ENCODE peak calls at places on chromosomes 11 and 22, in seven cellular contexts. W is DND-41, T is sigmoid colon, N is neural crest cell, C is lower leg skin, L is progenitor cell of endocrine pancreas, X is neural progenitor cell. F is an unnamed sample.

GRCh38 chr22:21451545-21452520 is 15.4 kb upstream of the TMEM191C start:
- DNase-seq in W (no peak), T (peak), N (peak), C (peak), L (no peak), X (peak), F (no peak)

GRCh38 chr22:36232715-36233401 is 6.5 kb downstream of the APOL2 start:
- DNase-seq in W (no peak), T (no peak), N (no peak), C (peak), L (no peak), X (no peak), F (no peak)

GRCh38 chr11:122253541-122254317 is 137.7 kb upstream of the BLID start:
- DNase-seq in W (no peak), T (no peak), N (no peak), C (no peak), L (no peak), X (peak), F (peak)

GRCh38 chr22:33544707-33545106 is 375.6 kb downstream of the LARGE1 start:
- DNase-seq in W (no peak), T (no peak), N (no peak), C (no peak), L (no peak), X (no peak), F (peak)

GRCh38 chr11:75184757-75185156 is 33.9 kb downstream of the SLCO2B1 start:
- DNase-seq in W (no peak), T (no peak), N (no peak), C (no peak), L (no peak), X (no peak), F (no peak)

GRCh38 chr11:9943346-9944110 is 279.7 kb downstream of the SWAP70 start:
- DNase-seq in W (no peak), T (no peak), N (no peak), C (no peak), L (no peak), X (no peak), F (peak)

GRCh38 chr22:21657361-21658118 is 8.3 kb upstream of the PPIL2 start:
- DNase-seq in W (peak), T (no peak), N (peak), C (peak), L (peak), X (peak), F (peak)

GRCh38 chr11:66183581-66184048 is 84.8 kb upstream of the RAB1B start:
- DNase-seq in W (no peak), T (no peak), N (no peak), C (no peak), L (no peak), X (no peak), F (no peak)

GRCh38 chr22:20956258-20957117 is 10.6 kb upstream of the AIFM3 start:
- DNase-seq in W (no peak), T (no peak), N (no peak), C (no peak), L (no peak), X (peak), F (peak)

GRCh38 chr22:44326549-44326881 is 13.8 kb upstream of the SHISAL1 start:
- DNase-seq in W (no peak), T (no peak), N (no peak), C (no peak), L (no peak), X (no peak), F (no peak)

GRCh38 chr22:44328326-44328725 is 15.6 kb upstream of the SHISAL1 start:
- DNase-seq in W (no peak), T (no peak), N (no peak), C (no peak), L (no peak), X (no peak), F (no peak)

GRCh38 chr22:44328762-44329161 is 16.0 kb upstream of the SHISAL1 start:
- DNase-seq in W (no peak), T (peak), N (no peak), C (no peak), L (no peak), X (no peak), F (no peak)

GRCh38 chr22:44329179-44329796 is 16.5 kb upstream of the SHISAL1 start:
- DNase-seq in W (no peak), T (peak), N (no peak), C (no peak), L (no peak), X (no peak), F (no peak)

DNA sequence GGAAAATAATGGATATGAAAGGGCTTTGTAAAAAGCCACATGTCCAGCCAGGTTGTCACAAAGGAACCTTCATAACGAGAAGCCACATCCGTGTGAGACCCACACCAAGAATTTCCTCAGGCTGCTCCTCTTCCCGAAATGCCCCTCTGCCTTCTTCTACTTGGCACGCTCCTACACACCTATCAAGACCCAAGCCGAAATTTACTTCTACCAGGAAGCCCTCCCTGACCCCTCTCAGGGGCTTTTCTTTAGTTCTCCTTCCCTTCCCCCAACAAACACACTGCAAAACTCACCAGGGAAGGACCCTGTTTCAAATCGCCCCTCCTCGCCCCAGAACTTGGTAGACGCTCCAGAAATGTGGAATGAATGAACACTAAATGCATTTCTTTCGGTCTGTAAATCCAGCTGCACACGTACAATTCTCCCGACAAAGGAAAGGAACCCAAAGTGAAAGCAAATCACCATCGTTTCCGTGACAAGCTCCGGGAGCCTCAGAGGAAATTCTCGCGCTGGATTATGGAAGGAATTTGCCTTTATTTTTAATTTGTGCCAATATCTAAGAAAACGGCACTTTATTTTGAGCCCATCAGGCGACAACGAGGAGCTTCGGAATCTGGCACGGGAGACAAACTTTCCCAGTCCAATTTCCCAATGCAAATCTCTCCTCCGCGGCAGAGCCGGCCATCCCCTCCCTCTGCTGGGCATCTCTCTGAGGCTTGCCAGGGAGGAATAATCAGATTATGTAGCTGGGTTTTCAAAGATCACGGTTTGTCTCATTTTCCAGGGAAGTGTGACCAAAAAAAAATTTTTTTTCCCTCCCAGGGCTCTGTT is 13.2 kb upstream of the SHISAL1 start:
- DNase-seq in W (no peak), T (no peak), N (no peak), C (no peak), L (no peak), X (peak), F (no peak)
- TF ChIP-seq CTCF in W (no peak), T (no peak), N (no peak), C (no peak), L (no peak), X (peak), F (peak)

GRCh38 chr11:845872-846271 is 3.2 kb downstream of the TSPAN4 start:
- DNase-seq in W (no peak), T (no peak), N (no peak), C (no peak), L (no peak), X (no peak), F (no peak)

GRCh38 chr11:844693-845644 is 2.3 kb downstream of the TSPAN4 start:
- DNase-seq in W (peak), T (peak), N (peak), C (peak), L (no peak), X (peak), F (peak)

GRCh38 chr11:842370-843002 is at the start of the genes POLR2L and TSPAN4:
- DNase-seq in W (peak), T (peak), N (peak), C (peak), L (peak), X (peak), F (no peak)

GRCh38 chr11:843086-843704 is 543 bp downstream of the TSPAN4 start:
- DNase-seq in W (no peak), T (no peak), N (no peak), C (no peak), L (no peak), X (no peak), F (no peak)

DNA sequence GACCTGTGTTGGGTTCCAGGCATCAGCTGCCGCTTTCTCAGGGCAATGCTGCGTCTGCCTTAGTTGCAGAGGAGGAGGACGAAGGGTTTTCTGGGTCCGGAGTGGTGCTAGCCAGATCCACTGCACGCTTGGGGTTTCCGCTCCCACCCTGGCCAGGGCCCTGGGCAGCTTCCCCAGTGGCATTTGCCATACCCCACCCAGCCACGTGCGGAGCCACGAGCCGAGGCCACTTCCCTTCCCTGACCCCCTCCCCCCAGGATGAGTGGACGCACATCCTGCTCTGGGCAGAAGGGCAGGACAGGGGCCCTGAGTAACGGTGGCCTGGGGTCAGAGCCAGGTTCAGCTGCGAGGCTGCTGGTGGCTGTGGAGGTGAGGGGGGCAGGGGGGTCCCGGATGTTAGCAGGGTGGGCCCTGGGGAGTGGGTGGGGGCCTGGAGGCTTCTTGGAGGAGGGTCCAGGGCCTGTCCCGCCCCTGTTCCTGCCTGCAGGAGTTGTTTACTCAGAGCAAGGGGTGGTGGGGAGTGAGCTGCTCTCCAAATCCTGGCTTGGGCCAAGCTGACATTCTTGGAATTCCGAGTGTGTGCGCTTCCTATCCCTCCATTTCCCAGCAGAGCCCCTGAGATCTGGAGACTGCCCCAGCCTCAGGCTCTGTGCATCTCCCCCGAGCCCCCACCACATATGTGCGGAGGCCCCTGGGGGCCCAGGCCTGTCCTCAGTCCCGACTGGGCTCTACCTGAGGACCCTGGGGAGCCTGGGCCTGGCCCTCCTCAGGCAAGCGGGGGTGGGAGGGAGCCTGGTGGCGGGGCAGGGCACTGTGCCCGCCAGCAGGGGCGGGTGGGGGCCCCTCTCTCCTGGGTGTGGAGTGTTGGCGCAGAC is 1.4 kb downstream of the TSPAN4 start:
- DNase-seq in W (no peak), T (peak), N (no peak), C (peak), L (peak), X (peak), F (peak)
- TF ChIP-seq CTCF in W (no peak), T (no peak), N (no peak), C (no peak), L (no peak), X (peak), F (no peak)

DNA sequence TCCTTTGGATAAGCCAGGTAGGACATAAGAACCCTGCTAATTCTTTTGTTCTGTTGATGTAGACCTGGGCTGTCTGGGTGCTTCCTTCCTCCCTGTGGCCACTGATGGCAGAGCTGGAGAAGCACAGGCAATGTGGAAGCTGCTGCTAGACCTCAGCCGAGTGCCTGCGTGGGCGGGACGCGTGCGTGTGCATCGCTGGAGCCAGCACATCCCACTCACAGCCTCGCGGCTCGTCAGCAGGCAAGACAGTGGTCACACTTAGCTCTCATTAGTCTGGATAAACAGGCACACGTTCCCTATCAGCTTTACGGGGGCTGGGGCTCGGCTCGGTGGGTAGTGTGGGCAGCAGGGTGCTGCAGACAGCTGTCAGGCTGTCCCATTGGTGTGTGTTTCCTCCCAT is 155.7 kb downstream of the GRIK4 start:
- DNase-seq in W (no peak), T (no peak), N (no peak), C (no peak), L (no peak), X (peak), F (no peak)
- TF ChIP-seq CTCF in W (no peak), T (no peak), N (no peak), C (no peak), L (no peak), X (no peak), F (no peak)

GRCh38 chr11:104782377-104782754 is 115.9 kb downstream of the CASP12 start:
- DNase-seq in W (no peak), T (no peak), N (no peak), C (no peak), L (no peak), X (no peak), F (no peak)

GRCh38 chr11:104781719-104782376 is 116.4 kb downstream of the CASP12 start:
- DNase-seq in W (no peak), T (no peak), N (no peak), C (no peak), L (no peak), X (no peak), F (peak)

GRCh38 chr11:104784684-104785460 is 113.4 kb downstream of the CASP12 start:
- DNase-seq in W (no peak), T (no peak), N (no peak), C (no peak), L (no peak), X (no peak), F (peak)

GRCh38 chr11:104781037-104781436 is 117.2 kb downstream of the CASP12 start:
- DNase-seq in W (no peak), T (no peak), N (no peak), C (no peak), L (no peak), X (no peak), F (no peak)

GRCh38 chr11:104783241-104783640 is 115.0 kb downstream of the CASP12 start:
- DNase-seq in W (no peak), T (no peak), N (no peak), C (no peak), L (no peak), X (no peak), F (no peak)
- TF ChIP-seq CTCF in W (no peak), T (no peak), N (no peak), C (no peak), L (no peak), X (no peak), F (no peak)

DNA sequence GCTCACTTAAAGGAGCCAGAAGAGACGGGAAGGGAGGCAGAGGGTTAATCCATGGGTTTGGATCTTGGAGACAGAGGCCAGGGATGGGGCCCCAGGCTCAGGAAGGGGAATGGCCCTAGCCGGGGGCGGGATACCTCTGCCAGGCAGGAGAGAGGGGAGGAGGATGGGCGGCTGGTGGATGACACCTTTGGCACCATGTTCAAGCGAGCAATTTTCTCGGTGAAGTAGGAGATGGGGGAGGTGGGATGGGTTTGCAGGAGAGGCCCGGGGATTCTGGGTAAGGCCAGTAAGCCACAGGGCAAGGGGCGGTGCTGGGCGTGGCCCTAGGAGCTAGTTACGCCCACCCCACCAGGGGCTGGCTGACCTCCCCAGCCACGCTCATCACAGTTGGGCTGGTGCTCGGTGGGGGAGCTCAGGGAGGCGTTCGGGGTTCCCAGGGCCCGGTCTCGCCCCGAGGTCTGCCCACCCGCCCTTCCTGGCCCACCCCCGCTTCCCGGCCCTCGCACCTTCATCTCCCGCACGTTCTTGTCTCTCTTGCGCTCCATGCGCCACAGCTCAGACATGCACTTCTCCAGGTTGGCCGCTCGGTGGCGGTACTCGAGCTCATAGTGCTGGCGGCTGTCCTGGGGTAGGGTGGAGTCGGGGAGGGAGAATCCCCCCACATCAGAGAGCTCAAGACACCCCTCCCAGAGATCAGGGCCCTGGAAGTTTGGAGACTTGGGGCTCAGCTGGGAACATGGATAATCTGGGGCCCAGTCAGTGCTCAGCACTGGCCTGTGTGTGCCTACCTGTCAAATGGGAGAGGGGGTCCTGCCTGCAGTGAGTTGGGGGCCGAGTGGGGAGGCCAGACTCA is 12.7 kb downstream of the BAIAP2L2 start:
- DNase-seq in W (no peak), T (no peak), N (peak), C (no peak), L (no peak), X (peak), F (no peak)
- TF ChIP-seq CTCF in W (no peak), T (no peak), N (peak), C (no peak), L (peak), X (peak), F (peak)